ENCODE peak calls at places on chromosomes 4 and X, in ten cellular contexts. X is GM12864, D is OCI-LY7, N is astrocyte of the cerebellum, A is fibroblast of mammary gland, E is colonic mucosa, F is SK-N-SH, Z is lower lobe of right lung, C is HCT116, O is pancreas. Y is an unnamed sample.

GRCh38 chrX:81259714-81260395 is 58.0 kb downstream of the SH3BGRL start:
- DNase-seq in X (no peak), D (no peak), N (no peak), A (peak; percentile 38), E (no peak), F (no peak), Z (no peak), C (no peak), O (no peak), Y (peak; percentile 41)

GRCh38 chrX:102712967-102713677 is 874 bp downstream of the GPRASP2 start:
- DNase-seq in X (no peak), D (no peak), N (peak; percentile 18), A (peak; percentile 52), E (peak; percentile 61), F (peak; percentile 47), Z (peak; percentile 44), C (no peak), O (peak; percentile 62), Y (peak; percentile 72)

GRCh38 chrX:27571164-27571563 is 19.0 kb upstream of the DCAF8L2 start:
- DNase-seq in X (no peak), D (no peak), N (no peak), A (no peak), E (no peak), F (no peak), Z (no peak), C (no peak), O (no peak), Y (no peak)

GRCh38 chr4:98659741-98660507 is 1.5 kb upstream of the TSPAN5 start:
- DNase-seq in X (no peak), D (no peak), N (no peak), A (peak; percentile 52), E (no peak), F (no peak), Z (no peak), C (no peak), O (no peak), Y (peak; percentile 33)

GRCh38 chrX:21683910-21684309 is 25.8 kb upstream of the KLHL34 start:
- DNase-seq in X (no peak), D (no peak), N (no peak), A (peak; percentile 67), E (no peak), F (no peak), Z (no peak), C (no peak), O (no peak), Y (peak; percentile 45)

GRCh38 chr4:38948551-38948950 is 80.9 kb downstream of the FAM114A1 start:
- DNase-seq in X (no peak), D (no peak), N (peak; percentile 85), A (peak; percentile 95), E (no peak), F (no peak), Z (no peak), C (no peak), O (no peak), Y (peak; percentile 97)

GRCh38 chr4:121701263-121701662 is 4.5 kb upstream of the ANXA5 start:
- DNase-seq in X (no peak), D (no peak), N (no peak), A (no peak), E (no peak), F (no peak), Z (no peak), C (no peak), O (no peak), Y (no peak)

GRCh38 chr4:13476915-13477314 is 7.2 kb downstream of the RAB28 start:
- DNase-seq in X (no peak), D (no peak), N (no peak), A (peak; percentile 19), E (no peak), F (no peak), Z (no peak), C (no peak), O (no peak), Y (peak; percentile 79)

GRCh38 chrX:44873415-44874270 is 655 bp downstream of the KDM6A start:
- DNase-seq in X (no peak), D (peak; percentile 45), N (no peak), A (peak; percentile 39), E (peak; percentile 62), F (peak; percentile 74), Z (peak; percentile 68), C (no peak), O (peak; percentile 62), Y (peak; percentile 51)

GRCh38 chrX:41332408-41332987 is 1.5 kb upstream of the DDX3X start:
- DNase-seq in X (no peak), D (peak; percentile 33), N (no peak), A (no peak), E (peak; percentile 48), F (no peak), Z (peak; percentile 56), C (no peak), O (no peak), Y (no peak)

GRCh38 chrX:40612511-40612910 is 10.7 kb upstream of the MPC1L start:
- DNase-seq in X (no peak), D (no peak), N (no peak), A (no peak), E (no peak), F (no peak), Z (no peak), C (no peak), O (no peak), Y (no peak)

GRCh38 chrX:19225906-19226305 is 103.6 kb upstream of the ADGRG2 start:
- DNase-seq in X (no peak), D (no peak), N (no peak), A (peak; percentile 18), E (no peak), F (peak; percentile 9), Z (no peak), C (no peak), O (no peak), Y (peak; percentile 8)

GRCh38 chr4:71214578-71214977 is 124.2 kb upstream of the SLC4A4 start:
- DNase-seq in X (no peak), D (no peak), N (no peak), A (no peak), E (no peak), F (no peak), Z (no peak), C (no peak), O (no peak), Y (no peak)

GRCh38 chr4:41129128-41129754 is 85.1 kb downstream of the APBB2 start:
- DNase-seq in X (no peak), D (no peak), N (no peak), A (no peak), E (no peak), F (no peak), Z (no peak), C (no peak), O (no peak), Y (no peak)

GRCh38 chrX:82742351-82742750 is 765.7 kb upstream of the POU3F4 start:
- DNase-seq in X (no peak), D (no peak), N (no peak), A (no peak), E (no peak), F (no peak), Z (no peak), C (no peak), O (no peak), Y (no peak)

GRCh38 chr4:1043162-1043561 is 31.7 kb downstream of the FGFRL1 start:
- DNase-seq in X (no peak), D (no peak), N (no peak), A (no peak), E (no peak), F (no peak), Z (no peak), C (no peak), O (no peak), Y (no peak)
- H3K4me3 ChIP-seq in X (no peak overlapping the region), D (no peak overlapping the region), N (no peak overlapping the region), A (no peak overlapping the region), E (no peak overlapping the region), F (no peak overlapping the region), Z (no peak overlapping the region), C (peak overlapping the region; percentile 19), O (no peak overlapping the region), Y (no peak overlapping the region)

DNA sequence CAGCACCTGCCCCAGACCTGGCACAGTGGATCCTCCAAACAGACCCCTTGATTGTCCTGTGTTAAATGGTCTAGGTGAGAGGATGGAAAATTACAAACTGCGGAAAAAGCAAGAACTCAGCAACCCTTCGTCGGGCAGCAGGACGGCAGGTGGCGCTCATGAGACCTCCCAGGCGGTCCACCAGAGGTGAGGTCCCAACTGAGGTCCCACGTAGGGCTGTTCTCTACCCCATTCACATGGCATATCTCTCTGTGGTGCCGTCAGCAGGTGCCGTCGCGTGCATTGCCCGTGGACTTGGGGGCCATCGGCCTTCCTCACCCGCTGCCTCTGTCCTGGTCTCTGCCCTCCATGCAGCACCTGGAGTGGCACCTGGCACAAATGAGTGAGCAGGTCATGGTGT is 88.2 kb downstream of the CRMP1 start:
- DNase-seq in X (no peak), D (no peak), N (no peak), A (no peak), E (no peak), F (no peak), Z (no peak), C (no peak), O (no peak), Y (no peak)
- TF ChIP-seq CTCF in X (no peak), D (peak; percentile 16), N (peak; percentile 5), A (no peak), E (no peak), F (peak; percentile 21), Z (no peak), C (peak; percentile 69), O (no peak), Y (no peak)

GRCh38 chr4:16225139-16225538 is 1.1 kb downstream of the TAPT1 start:
- DNase-seq in X (no peak), D (peak; percentile 65), N (no peak), A (peak; percentile 58), E (no peak), F (no peak), Z (no peak), C (no peak), O (no peak), Y (peak; percentile 55)
- H3K4me3 ChIP-seq in X (peak overlapping the region; percentile 86), D (peak overlapping the region; percentile 71), N (peak overlapping the region; percentile 55), A (peak overlapping the region; percentile 84), E (peak overlapping the region; percentile 57), F (peak overlapping the region; percentile 89), Z (peak overlapping the region; percentile 69), C (peak overlapping the region; percentile 77), O (peak overlapping the region; percentile 83), Y (peak overlapping the region; percentile 92)

GRCh38 chrX:115333446-115333845 is 43.9 kb downstream of the LUZP4 start:
- DNase-seq in X (no peak), D (no peak), N (no peak), A (no peak), E (no peak), F (no peak), Z (no peak), C (no peak), O (no peak), Y (no peak)

GRCh38 chrX:115332832-115333231 is 43.3 kb downstream of the LUZP4 start:
- DNase-seq in X (no peak), D (no peak), N (no peak), A (no peak), E (no peak), F (no peak), Z (no peak), C (no peak), O (no peak), Y (no peak)

DNA sequence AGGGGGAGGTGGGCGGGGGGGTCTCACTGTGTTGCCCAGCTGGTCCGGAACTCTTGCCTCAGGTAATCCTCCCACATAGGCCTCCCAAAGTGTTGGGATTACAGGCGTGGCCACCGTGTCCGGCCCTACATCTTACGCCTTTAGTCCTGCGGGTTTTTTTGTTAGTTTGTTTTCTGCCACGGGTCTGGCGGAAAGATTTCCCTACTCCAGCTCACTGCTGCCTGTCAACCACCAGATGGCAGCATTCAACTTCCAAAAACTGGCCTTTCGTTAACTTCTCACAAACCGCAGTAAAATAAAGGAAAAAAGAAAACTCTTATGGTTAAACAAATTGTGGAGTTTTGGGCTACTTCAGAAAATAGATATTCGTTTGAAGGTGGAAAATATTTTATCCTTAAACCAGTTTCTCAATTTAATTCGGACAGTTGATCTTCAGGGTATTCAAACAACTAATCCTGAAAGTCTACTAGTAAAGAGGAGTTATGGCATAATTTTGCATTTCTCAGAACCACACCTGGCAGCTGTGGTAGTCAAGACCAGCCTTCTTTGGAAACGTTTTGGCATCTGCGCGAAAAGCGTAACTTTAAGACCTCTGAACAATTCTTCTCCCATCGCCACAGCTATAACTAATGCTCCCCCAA is 41.1 kb downstream of the LUZP4 start:
- DNase-seq in X (peak; percentile 8), D (peak; percentile 11), N (peak; percentile 53), A (peak; percentile 76), E (peak; percentile 28), F (peak; percentile 67), Z (no peak), C (peak; percentile 44), O (peak; percentile 29), Y (peak; percentile 87)
- TF ChIP-seq CTCF in X (peak; percentile 55), D (peak; percentile 73), N (peak; percentile 86), A (peak; percentile 90), E (peak; percentile 82), F (peak; percentile 91), Z (peak; percentile 70), C (peak; percentile 62), O (peak; percentile 82), Y (peak; percentile 91)